ENCODE peak calls at places on chromosomes 13 and 19, in four cellular contexts. B is heart right ventricle, F is GM12878, E is keratinocyte. G is an unnamed sample.

GRCh38 chr19:49672131-49672919 is 4.7 kb upstream of the PRMT1 start:
- DNase-seq in B (peak; percentile 83), F (no peak), E (no peak), G (peak; percentile 96)

GRCh38 chr13:40781717-40782116 is 7.7 kb upstream of the SLC25A15 start:
- DNase-seq in B (no peak), F (no peak), E (no peak), G (no peak)

GRCh38 chr13:102091231-102091630 is 310.6 kb downstream of the FGF14 start:
- DNase-seq in B (no peak), F (no peak), E (no peak), G (peak; percentile 62)

GRCh38 chr13:53189162-53189561 is 160.5 kb downstream of the OLFM4 start:
- DNase-seq in B (no peak), F (no peak), E (no peak), G (no peak)

GRCh38 chr13:91185294-91185863 is 162.1 kb upstream of the MIR17HG start:
- DNase-seq in B (no peak), F (no peak), E (no peak), G (no peak)

GRCh38 chr13:80217614-80218456 is 123.1 kb downstream of the SPRY2 start:
- DNase-seq in B (no peak), F (no peak), E (no peak), G (no peak)

GRCh38 chr19:13095393-13095784 is 7.3 kb downstream of the LYL1 start:
- DNase-seq in B (no peak), F (no peak), E (no peak), G (peak; percentile 92)

GRCh38 chr13:45728759-45729158 is 26.6 kb downstream of the CBY2 start:
- DNase-seq in B (no peak), F (no peak), E (no peak), G (peak; percentile 74)

GRCh38 chr19:3184847-3185481 is 766 bp upstream of the NCLN start:
- DNase-seq in B (peak; percentile 65), F (no peak), E (no peak), G (peak; percentile 73)

DNA sequence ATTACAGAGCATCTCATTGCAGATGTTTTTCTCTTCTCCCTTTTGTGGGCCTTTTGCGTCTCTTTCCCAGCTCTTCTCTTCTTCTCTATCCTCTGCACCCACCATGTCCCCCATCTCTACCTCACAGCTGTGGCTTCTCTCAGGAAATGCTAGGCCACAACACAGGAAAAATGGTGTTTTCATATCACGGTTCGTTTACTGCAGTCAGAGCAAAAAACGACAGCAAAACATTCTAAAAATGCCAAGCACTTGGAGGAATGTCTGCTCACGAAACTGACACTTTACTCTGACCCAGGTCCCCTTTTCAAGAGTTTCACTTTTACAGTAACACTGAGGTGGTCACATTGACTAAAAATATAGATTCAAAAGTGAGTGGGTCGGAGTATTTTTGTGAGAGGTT is 152.2 kb downstream of the DCT start:
- DNase-seq in B (no peak), F (peak; percentile 73), E (no peak), G (no peak)
- H3K4me3 ChIP-seq in B (no peak overlapping the region), F (no peak overlapping the region), E (no peak overlapping the region), G (no peak overlapping the region)

GRCh38 chr13:97316390-97316789 is 94.3 kb downstream of the MBNL2 start:
- DNase-seq in B (peak; percentile 32), F (no peak), E (no peak), G (no peak)
- H3K4me3 ChIP-seq in B (no peak overlapping the region), F (no peak overlapping the region), E (no peak overlapping the region), G (no peak overlapping the region)

GRCh38 chr13:113045214-113046007 is 60.2 kb upstream of the F7 start:
- DNase-seq in B (peak; percentile 25), F (no peak), E (no peak), G (no peak)

GRCh38 chr13:113043931-113044330 is 61.7 kb upstream of the F7 start:
- DNase-seq in B (peak; percentile 1), F (no peak), E (no peak), G (no peak)

GRCh38 chr13:113046066-113046882 is 59.3 kb upstream of the F7 start:
- DNase-seq in B (peak; percentile 1), F (no peak), E (no peak), G (no peak)

GRCh38 chr13:113043001-113043630 is 62.5 kb upstream of the F7 start:
- DNase-seq in B (peak; percentile 6), F (no peak), E (no peak), G (no peak)

DNA sequence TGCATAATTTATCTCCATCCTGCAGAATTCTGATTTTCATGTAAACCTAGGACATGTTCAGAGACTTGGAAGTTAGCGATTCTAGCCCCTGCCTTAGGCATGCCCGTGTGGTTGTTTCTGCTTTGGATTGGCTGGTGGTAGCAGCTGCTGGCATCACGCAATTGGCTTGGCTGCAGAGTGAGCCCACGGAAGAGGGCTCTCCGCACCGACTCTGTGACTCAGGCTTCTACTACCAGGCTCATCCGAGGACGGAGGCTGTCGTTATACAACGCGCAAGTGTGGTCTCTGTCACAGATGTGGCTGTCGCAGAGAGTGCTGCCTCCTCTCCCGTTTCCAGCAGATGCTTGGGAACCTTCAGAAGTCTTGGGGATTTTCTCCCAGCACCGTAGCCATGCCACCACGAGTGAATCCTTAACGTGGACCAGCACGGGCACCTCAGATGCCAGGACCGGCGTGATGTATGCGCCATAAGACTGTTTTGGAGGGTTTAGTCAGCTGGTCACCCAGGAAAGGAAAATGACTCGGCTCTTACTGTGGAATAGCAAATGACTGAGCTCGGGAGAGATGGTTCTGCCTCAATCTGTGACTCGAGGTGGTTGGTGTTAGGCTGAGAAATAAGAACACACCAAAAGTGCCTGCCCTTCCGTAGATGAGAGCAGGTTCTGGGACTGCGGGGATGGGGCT is 61.0 kb upstream of the F7 start:
- DNase-seq in B (peak; percentile 2), F (no peak), E (no peak), G (no peak)
- H3K4me3 ChIP-seq in B (no peak overlapping the region), F (no peak overlapping the region), E (no peak overlapping the region), G (no peak overlapping the region)

DNA sequence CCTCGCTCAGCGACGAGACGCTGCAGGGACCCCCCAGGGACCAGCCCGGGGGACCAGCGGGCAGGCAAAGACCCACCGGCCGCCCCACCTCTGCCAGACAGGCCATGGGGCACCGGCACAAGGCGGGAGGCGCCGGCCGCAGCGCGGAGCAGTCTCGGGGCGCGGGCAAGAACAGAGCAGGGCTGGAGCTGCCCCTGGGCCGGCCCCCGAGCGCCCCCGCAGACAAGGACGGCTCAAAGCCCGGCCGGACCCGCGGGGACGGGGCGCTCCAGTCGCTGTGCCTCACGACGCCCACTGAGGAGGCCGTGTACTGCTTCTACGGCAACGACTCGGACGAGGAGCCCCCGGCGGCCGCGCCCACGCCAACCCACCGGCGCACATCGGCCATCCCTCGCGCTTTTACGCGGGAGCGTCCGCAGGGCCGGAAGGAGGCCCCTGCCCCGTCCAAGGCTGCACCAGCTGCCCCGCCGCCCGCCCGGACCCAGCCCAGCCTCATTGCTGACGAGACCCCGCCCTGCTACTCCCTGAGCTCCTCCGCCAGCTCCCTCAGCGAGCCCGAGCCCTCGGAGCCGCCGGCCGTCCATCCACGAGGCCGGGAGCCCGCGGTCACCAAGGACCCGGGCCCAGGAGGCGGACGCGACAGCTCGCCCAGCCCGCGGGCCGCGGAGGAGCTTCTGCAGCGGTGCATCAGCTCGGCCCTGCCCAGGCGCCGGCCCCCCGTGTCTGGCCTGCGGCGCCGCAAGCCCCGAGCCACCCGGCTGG is 11.3 kb downstream of the C19orf25 start:
- DNase-seq in B (peak; percentile 14), F (no peak), E (no peak), G (peak; percentile 89)
- H3K4me3 ChIP-seq in B (peak overlapping the region; percentile 35), F (no peak overlapping the region), E (no peak overlapping the region), G (no peak overlapping the region)

DNA sequence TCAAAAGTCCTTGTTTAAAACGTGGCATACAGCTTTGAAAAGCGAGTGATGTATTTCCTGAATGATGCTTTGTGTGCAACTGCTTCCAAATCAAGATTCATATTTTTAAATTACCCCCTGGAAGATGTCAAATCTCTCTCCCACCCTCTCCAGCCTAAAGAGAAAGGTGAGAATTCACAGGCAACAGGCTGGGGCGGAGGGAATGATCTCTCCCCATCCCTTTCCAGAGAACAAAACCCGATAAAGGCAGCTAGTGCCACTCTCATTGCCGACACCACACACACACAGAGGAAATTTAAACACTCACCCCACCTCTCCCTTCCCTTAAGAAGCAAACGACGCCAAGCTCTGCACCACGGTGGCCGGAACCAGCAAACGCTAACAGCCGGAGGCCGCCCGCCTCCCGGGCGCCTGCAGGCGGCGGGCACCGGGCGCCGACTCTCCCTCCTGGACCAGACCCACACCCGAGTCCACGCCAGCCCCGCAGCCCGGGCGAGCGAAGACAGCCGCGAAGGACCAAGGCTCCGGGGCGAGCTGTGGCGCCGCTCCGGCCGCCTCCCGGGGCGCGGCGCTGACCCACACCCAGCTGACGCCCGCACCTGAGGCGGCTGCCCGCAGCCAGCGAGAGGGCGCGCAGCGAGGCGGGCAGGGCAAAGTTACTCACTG is 485 bp downstream of the LNX2 start:
- DNase-seq in B (peak; percentile 54), F (no peak), E (no peak), G (no peak)
- H3K4me3 ChIP-seq in B (peak overlapping the region; percentile 95), F (peak overlapping the region; percentile 97), E (peak overlapping the region; percentile 92), G (peak overlapping the region; percentile 71)

GRCh38 chr13:27482996-27483395 is 32.6 kb upstream of the MTIF3 start:
- DNase-seq in B (no peak), F (peak; percentile 55), E (no peak), G (no peak)

GRCh38 chr13:27481766-27482165 is 31.4 kb upstream of the MTIF3 start:
- DNase-seq in B (no peak), F (no peak), E (no peak), G (peak; percentile 90)

GRCh38 chr13:27487776-27488175 is 37.4 kb upstream of the MTIF3 start:
- DNase-seq in B (no peak), F (no peak), E (no peak), G (no peak)

DNA sequence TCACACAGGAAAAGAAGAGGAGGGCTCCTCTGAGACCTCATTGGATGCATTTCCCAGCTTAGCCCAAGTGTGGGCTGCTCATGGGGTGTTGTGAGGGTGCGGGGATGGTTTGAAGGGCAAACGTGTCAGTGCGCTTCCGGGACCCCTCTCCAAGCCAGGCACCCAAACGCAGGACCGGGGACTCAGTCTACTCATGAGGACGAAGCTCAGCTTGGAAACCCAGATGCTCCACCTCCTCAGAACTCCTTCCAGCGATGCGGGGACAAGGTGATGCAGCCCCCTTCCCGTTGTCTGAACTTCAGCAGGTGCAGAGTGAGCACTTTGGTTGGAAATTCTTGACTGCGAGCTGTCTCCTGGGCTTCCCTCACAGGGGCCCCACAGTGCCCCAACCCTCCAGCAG is 33.1 kb upstream of the MTIF3 start:
- DNase-seq in B (no peak), F (no peak), E (no peak), G (no peak)
- H3K4me3 ChIP-seq in B (no peak overlapping the region), F (no peak overlapping the region), E (no peak overlapping the region), G (no peak overlapping the region)

G was measured in H7.